ENCODE peak calls at places on chromosomes 13 and 19, in six cellular contexts. X is SW480; H is T-helper 2 cell; E is colonic mucosa; C is stimulated activated CD8-positive, alpha-beta memory T cell treated with anti-CD3 and anti-CD28 coated beads, Interleukin-4, amount 100 ng/mL, for 1 hour; Y is HFF-Myc. D is an unnamed sample.

GRCh38 chr13:110561335-110562033 is at the start of gene RAB20:
- DNase-seq in X (peak), C (peak), H (peak), Y (no peak), E (peak), D (no peak)

GRCh38 chr19:45814851-45815481 is at the start of gene RSPH6A:
- DNase-seq in Y (no peak), H (no peak), E (no peak), C (no peak), X (no peak), D (no peak)

GRCh38 chr19:14526423-14526822 is 3.0 kb upstream of the TECR start:
- DNase-seq in H (no peak), X (no peak), Y (no peak), E (no peak), C (no peak), D (no peak)

GRCh38 chr19:31627824-31628223 is 278.6 kb upstream of the TSHZ3 start:
- DNase-seq in C (no peak), Y (no peak), H (no peak), X (peak), E (no peak), D (no peak)

GRCh38 chr13:21012841-21013681 is 48.3 kb downstream of the LATS2 start:
- DNase-seq in E (no peak), C (no peak), Y (no peak), X (no peak), H (no peak), D (no peak)

GRCh38 chr19:37899453-37899852 is 6.9 kb downstream of the WDR87 start:
- DNase-seq in E (no peak), H (no peak), Y (no peak), C (no peak), X (no peak), D (no peak)

GRCh38 chr19:13788991-13789390 is 6.3 kb upstream of the ZSWIM4 start:
- DNase-seq in E (no peak), X (no peak), C (no peak), Y (no peak), H (no peak), D (no peak)

GRCh38 chr13:58032676-58033440 is 401.3 kb downstream of the PCDH17 start:
- DNase-seq in X (no peak), Y (no peak), H (no peak), C (no peak), E (no peak), D (no peak)

GRCh38 chr19:827710-828321 is at the start of gene AZU1:
- DNase-seq in Y (no peak), H (no peak), E (no peak), C (no peak), X (no peak), D (no peak)

GRCh38 chr13:112575295-112575622 is 12.7 kb downstream of the TUBGCP3 start:
- DNase-seq in E (no peak), C (no peak), X (no peak), H (no peak), Y (no peak), D (no peak)

GRCh38 chr19:29655648-29656335 is 9.5 kb upstream of the PLEKHF1 start:
- DNase-seq in Y (no peak), E (no peak), H (no peak), C (no peak), X (no peak), D (no peak)

GRCh38 chr13:44169018-44169909 is 204.4 kb upstream of the SERP2 start:
- DNase-seq in H (no peak), X (no peak), C (no peak), E (no peak), Y (no peak), D (no peak)

GRCh38 chr13:71770710-71771109 is 96.3 kb downstream of the DACH1 start:
- DNase-seq in H (no peak), Y (no peak), E (no peak), X (no peak), C (no peak), D (no peak)

GRCh38 chr19:45156751-45157150 is 4.0 kb downstream of the NKPD1 start:
- DNase-seq in Y (no peak), E (peak), X (peak), C (no peak), H (no peak), D (no peak)

GRCh38 chr13:37476874-37477273 is 121.7 kb downstream of the POSTN start:
- DNase-seq in Y (no peak), X (no peak), C (no peak), H (no peak), E (no peak), D (no peak)

GRCh38 chr19:4089400-4089908 is 22.8 kb upstream of the ZBTB7A start:
- DNase-seq in Y (no peak), E (peak), X (peak), H (peak), C (no peak), D (no peak)

GRCh38 chr13:98994080-98994479 is 16.2 kb upstream of the DOCK9 start:
- DNase-seq in H (no peak), E (no peak), C (no peak), X (no peak), Y (no peak), D (no peak)

GRCh38 chr19:39262496-39262895 is 5.7 kb upstream of the IFNL2 start:
- DNase-seq in H (no peak), E (no peak), X (no peak), Y (no peak), C (no peak), D (no peak)

GRCh38 chr13:34700155-34700554 is 241.9 kb upstream of the NBEA start:
- DNase-seq in Y (no peak), C (no peak), X (no peak), E (no peak), H (no peak), D (no peak)

GRCh38 chr19:55145241-55145640 is 3.8 kb downstream of the TNNT1 start:
- DNase-seq in X (no peak), H (no peak), Y (no peak), E (no peak), C (no peak), D (no peak)

GRCh38 chr13:45413826-45414312 is 4.3 kb downstream of the SLC25A30 start:
- DNase-seq in E (no peak), Y (no peak), C (no peak), X (no peak), H (no peak), D (no peak)

GRCh38 chr13:103312467-103312866 is 246.2 kb upstream of the SLC10A2 start:
- DNase-seq in Y (no peak), C (no peak), E (no peak), H (no peak), X (no peak), D (no peak)

GRCh38 chr19:1360818-1361461 is 22.8 kb upstream of the NDUFS7 start:
- DNase-seq in C (no peak), H (no peak), Y (peak), E (no peak), X (no peak), D (peak)

GRCh38 chr19:41192574-41193419 is at the start of gene CYP2S1:
- DNase-seq in C (no peak), E (peak), Y (no peak), X (peak), H (no peak), D (no peak)

GRCh38 chr19:57099199-57099661 is 20.6 kb upstream of the USP29 start:
- DNase-seq in X (no peak), E (peak), C (peak), Y (peak), H (peak), D (no peak)

GRCh38 chr19:53537523-53538377 is at the start of gene ZNF331:
- DNase-seq in C (peak), E (peak), X (no peak), Y (peak), H (peak), D (no peak)

GRCh38 chr19:41860419-41861097 is 503 bp downstream of the RPS19 start:
- DNase-seq in H (no peak), Y (no peak), X (no peak), C (no peak), E (no peak), D (no peak)